ENCODE peak calls at places on chromosomes 12 and 14, in ten cellular contexts. N is activated naive CD4-positive, alpha-beta T cell treated with anti-CD3 and anti-CD28 coated beads, Interleukin-2, amount 10 ng/mL, durations not matched to agents 7 days and 5 days; Y is AG04449; S is HT1080; J is C1 segment of cervical spinal cord; U is iPS-NIHi11; E is WTC11; T is EL; Q is LoVo; W is activated T-cell treated with anti-CD3 and anti-CD28 coated beads, Interleukin-2, amount 50 U/mL, for 72 hours. V is an unnamed sample.

GRCh38 chr12:60093428-60093827 is 497.6 kb downstream of the SLC16A7 start:
- DNase-seq in U (no peak), N (no peak), Q (no peak), W (no peak), T (no peak), J (no peak), E (no peak), Y (no peak), S (no peak), V (no peak)

GRCh38 chr12:12167847-12168246 is 97.1 kb downstream of the BCL2L14 start:
- DNase-seq in T (no peak), Q (no peak), W (no peak), S (no peak), U (no peak), E (no peak), J (no peak), Y (no peak), N (no peak), V (no peak)

GRCh38 chr14:61461808-61462275 is 140.5 kb downstream of the PRKCH start:
- DNase-seq in S (peak), T (peak), J (no peak), E (no peak), Y (no peak), Q (peak), N (peak), U (peak), W (peak), V (no peak)

GRCh38 chr12:50572275-50572674 is 67.5 kb downstream of the DIP2B start:
- DNase-seq in W (no peak), T (peak), N (no peak), U (no peak), Y (peak), E (no peak), S (no peak), J (no peak), Q (no peak), V (no peak)

GRCh38 chr12:112121780-112122565 is 3.4 kb upstream of the TRAFD1 start:
- DNase-seq in Y (peak), Q (peak), S (peak), W (no peak), U (no peak), E (no peak), N (no peak), T (peak), J (no peak), V (peak)

GRCh38 chr12:76144253-76144564 is 59.7 kb upstream of the NAP1L1 start:
- DNase-seq in S (peak), E (no peak), T (peak), N (peak), W (peak), Q (no peak), J (no peak), U (no peak), Y (no peak), V (no peak)

GRCh38 chr12:93358058-93358457 is 19.7 kb upstream of the NUDT4 start:
- DNase-seq in E (no peak), Y (no peak), J (no peak), U (no peak), S (no peak), Q (no peak), T (no peak), N (no peak), W (no peak), V (no peak)

GRCh38 chr12:13805038-13805437 is 176.4 kb downstream of the GRIN2B start:
- DNase-seq in T (no peak), Y (no peak), U (no peak), Q (no peak), W (no peak), E (no peak), J (no peak), N (no peak), S (no peak), V (no peak)

GRCh38 chr12:53380104-53380796 is at the start of gene SP1:
- DNase-seq in T (peak), S (peak), J (peak), Q (peak), N (peak), Y (peak), W (peak), E (peak), U (peak), V (peak)

GRCh38 chr12:77064891-77065360 is 443 bp downstream of the E2F7 start:
- DNase-seq in U (no peak), J (no peak), E (no peak), T (no peak), Q (peak), Y (no peak), S (no peak), W (peak), N (no peak), V (peak)

GRCh38 chr14:78611031-78611430 is 440.9 kb downstream of the NRXN3 start:
- DNase-seq in E (no peak), Q (no peak), N (no peak), W (no peak), Y (no peak), U (no peak), T (no peak), S (no peak), J (no peak), V (no peak)

GRCh38 chr14:91387996-91388395 is 29.6 kb downstream of the CCDC88C start:
- DNase-seq in N (no peak), S (no peak), J (no peak), T (no peak), Y (no peak), E (no peak), U (no peak), Q (no peak), W (no peak), V (no peak)

V was measured in sciatic nerve.